ENCODE peak calls at places on chromosomes 6 and 20, in five cellular contexts. U, J, X, E and B are unnamed samples.

GRCh38 chr6:37256692-37257319 is 766 bp upstream of the TBC1D22B start:
- DNase-seq in U (no peak), J (no peak), X (no peak), E (no peak), B (no peak)

GRCh38 chr6:116405147-116405546 is 34.4 kb downstream of the DSE start:
- DNase-seq in U (no peak), J (peak; percentile 14), X (no peak), E (no peak), B (no peak)

GRCh38 chr6:149422581-149422980 is 22.5 kb downstream of the SUMO4 start:
- DNase-seq in U (no peak), J (no peak), X (no peak), E (no peak), B (no peak)

GRCh38 chr20:46767127-46767761 is 57.8 kb downstream of the SLC2A10 start:
- DNase-seq in U (no peak), J (peak; percentile 51), X (peak; percentile 62), E (peak; percentile 78), B (peak; percentile 9)

GRCh38 chr6:56692586-56693245 is 50.0 kb upstream of the DST start:
- DNase-seq in U (no peak), J (no peak), X (no peak), E (no peak), B (no peak)

GRCh38 chr6:157265186-157265585 is 58.1 kb downstream of the TMEM242 start:
- DNase-seq in U (no peak), J (no peak), X (no peak), E (no peak), B (no peak)

GRCh38 chr6:63349401-63349800 is 29.6 kb upstream of the LGSN start:
- DNase-seq in U (no peak), J (no peak), X (no peak), E (no peak), B (no peak)

GRCh38 chr6:25359191-25359861 is 80.2 kb downstream of the CARMIL1 start:
- DNase-seq in U (no peak), J (no peak), X (no peak), E (peak; percentile 30), B (no peak)

GRCh38 chr6:13013681-13014550 is 297.3 kb downstream of the PHACTR1 start:
- DNase-seq in U (no peak), J (no peak), X (no peak), E (no peak), B (no peak)

GRCh38 chr6:43582911-43583310 is 6.9 kb downstream of the POLH start:
- DNase-seq in U (no peak), J (no peak), X (no peak), E (no peak), B (no peak)

GRCh38 chr20:43516251-43516824 is 8.8 kb downstream of the L3MBTL1 start:
- DNase-seq in U (no peak), J (no peak), X (no peak), E (no peak), B (no peak)

GRCh38 chr20:4613718-4614620 is 107.7 kb upstream of the PRND start:
- DNase-seq in U (peak; percentile 79), J (peak; percentile 74), X (peak; percentile 84), E (no peak), B (peak; percentile 67)

GRCh38 chr20:53943522-53944291 is 126.7 kb downstream of the BCAS1 start:
- DNase-seq in U (no peak), J (no peak), X (no peak), E (peak; percentile 74), B (peak; percentile 34)

GRCh38 chr6:134730013-134730412 is 219.9 kb downstream of the ALDH8A1 start:
- DNase-seq in U (no peak), J (no peak), X (no peak), E (no peak), B (no peak)

GRCh38 chr6:37052027-37052628 is 46.7 kb downstream of the FGD2 start:
- DNase-seq in U (peak; percentile 70), J (no peak), X (no peak), E (no peak), B (no peak)

GRCh38 chr6:1598433-1598832 is 11.3 kb upstream of the FOXC1 start:
- DNase-seq in U (no peak), J (no peak), X (no peak), E (no peak), B (no peak)

GRCh38 chr6:133814797-133815196 is 74.1 kb upstream of the TCF21 start:
- DNase-seq in U (no peak), J (no peak), X (no peak), E (no peak), B (no peak)

GRCh38 chr6:168219167-168219566 is 100.4 kb downstream of the DACT2 start:
- DNase-seq in U (no peak), J (no peak), X (no peak), E (no peak), B (no peak)

GRCh38 chr20:49523767-49524360 is 41.4 kb upstream of the KCNB1 start:
- DNase-seq in U (no peak), J (no peak), X (no peak), E (no peak), B (no peak)

GRCh38 chr6:25732468-25733198 is 21.9 kb upstream of the SLC17A4 start:
- DNase-seq in U (no peak), J (no peak), X (no peak), E (no peak), B (no peak)

GRCh38 chr20:58839474-58839874 is 11.2 kb downstream of the GNAS-AS1 start:
- DNase-seq in U (peak; percentile 74), J (no peak), X (peak; percentile 44), E (peak; percentile 94), B (peak; percentile 33)

GRCh38 chr6:105072799-105073199 is 107.0 kb downstream of the POPDC3 start:
- DNase-seq in U (no peak), J (no peak), X (no peak), E (no peak), B (no peak)

GRCh38 chr6:116326392-116326717 is 44.4 kb upstream of the DSE start:
- DNase-seq in U (no peak), J (no peak), X (no peak), E (no peak), B (no peak)

GRCh38 chr6:36028088-36028886 is 679 bp downstream of the MAPK14 start:
- DNase-seq in U (peak; percentile 79), J (peak; percentile 36), X (no peak), E (no peak), B (no peak)